ENCODE peak calls at places on chromosomes 5 and 9, in five cellular contexts. P is heart left ventricle, S is fibroblast of pulmonary artery, E is psoas muscle, V is fibroblast of mammary gland. O is an unnamed sample.

GRCh38 chr9:137640862-137641261 is 22.1 kb downstream of the EHMT1 start:
- DNase-seq in E (no peak), P (no peak), V (no peak), S (no peak), O (no peak)

GRCh38 chr9:69444021-69444420 is 119.0 kb downstream of the ENTREP1 start:
- DNase-seq in P (no peak), S (peak; percentile 17), V (peak; percentile 92), E (no peak), O (peak; percentile 90)

GRCh38 chr5:146718628-146719027 is 159.9 kb downstream of the PPP2R2B start:
- DNase-seq in P (no peak), E (no peak), V (no peak), S (no peak), O (no peak)

GRCh38 chr5:756865-757345 is 27.6 kb downstream of the ZDHHC11B start:
- DNase-seq in S (peak; percentile 26), E (no peak), V (no peak), P (peak; percentile 81), O (no peak)

GRCh38 chr5:53262348-53262970 is 152.9 kb upstream of the MOCS2 start:
- DNase-seq in V (peak; percentile 75), E (no peak), S (peak; percentile 81), P (no peak), O (peak; percentile 60)

GRCh38 chr9:86983260-86984255 is 36.3 kb upstream of the GAS1 start:
- DNase-seq in E (peak; percentile 62), S (peak; percentile 99), P (no peak), V (peak; percentile 99), O (peak; percentile 94)

GRCh38 chr5:66174338-66174737 is 30.2 kb downstream of the SREK1 start:
- DNase-seq in P (no peak), V (peak; percentile 53), E (no peak), S (peak; percentile 65), O (peak; percentile 31)

GRCh38 chr5:107469485-107469884 is 201.3 kb downstream of the EFNA5 start:
- DNase-seq in E (no peak), P (no peak), V (peak; percentile 87), S (peak; percentile 98), O (peak; percentile 82)

GRCh38 chr5:176628406-176629228 is 1.7 kb downstream of the SNCB start:
- DNase-seq in P (no peak), E (no peak), V (no peak), S (no peak), O (peak; percentile 29)

GRCh38 chr9:92275541-92275940 is 18.0 kb downstream of the IARS1 start:
- DNase-seq in V (no peak), S (no peak), P (no peak), E (no peak), O (no peak)

GRCh38 chr9:16031971-16032370 is 479.1 kb downstream of the CCDC171 start:
- DNase-seq in E (no peak), P (no peak), S (no peak), V (no peak), O (peak; percentile 15)

GRCh38 chr9:114155967-114156294 is 594 bp downstream of the COL27A1 start:
- DNase-seq in V (no peak), S (no peak), E (no peak), P (no peak), O (no peak)

GRCh38 chr9:75664597-75664996 is 225.9 kb upstream of the PCSK5 start:
- DNase-seq in V (no peak), S (no peak), P (no peak), E (no peak), O (no peak)

GRCh38 chr9:13823021-13823420 is 490.9 kb downstream of the NFIB start:
- DNase-seq in S (peak; percentile 26), P (no peak), E (no peak), V (peak; percentile 49), O (no peak)

GRCh38 chr9:127523312-127523851 is 72.1 kb downstream of the LRSAM1 start:
- DNase-seq in E (no peak), P (no peak), V (peak; percentile 72), S (peak; percentile 66), O (peak; percentile 58)

GRCh38 chr5:77893225-77893860 is 117.2 kb upstream of the TBCA start:
- DNase-seq in S (peak; percentile 96), P (no peak), E (no peak), V (peak; percentile 99), O (peak; percentile 96)

GRCh38 chr9:135075234-135076142 is 12.0 kb upstream of the OLFM1 start:
- DNase-seq in S (no peak), V (peak; percentile 17), P (peak; percentile 69), E (peak; percentile 78), O (peak; percentile 20)

GRCh38 chr5:91438871-91439270 is 55.8 kb upstream of the ARRDC3 start:
- DNase-seq in E (no peak), V (no peak), P (no peak), S (no peak), O (no peak)

GRCh38 chr5:32435416-32435815 is 9.1 kb downstream of the ZFR start:
- DNase-seq in P (no peak), V (no peak), E (no peak), S (no peak), O (no peak)

GRCh38 chr9:92350740-92351133 is 25.0 kb downstream of the CENPP start:
- DNase-seq in E (no peak), P (no peak), S (peak; percentile 6), V (peak; percentile 8), O (no peak)

GRCh38 chr5:55241756-55242155 is 8.3 kb upstream of the CCNO start:
- DNase-seq in V (no peak), P (no peak), E (no peak), S (no peak), O (no peak)

GRCh38 chr9:84893360-84894128 is 224.0 kb downstream of the NTRK2 start:
- DNase-seq in V (no peak), E (no peak), S (no peak), P (no peak), O (no peak)

GRCh38 chr9:2418619-2419018 is 203.0 kb upstream of the VLDLR start:
- DNase-seq in P (no peak), V (peak; percentile 67), S (peak; percentile 91), E (no peak), O (no peak)

GRCh38 chr9:136656795-136657611 is 5.7 kb upstream of the EGFL7 start:
- DNase-seq in V (no peak), E (peak; percentile 60), P (peak; percentile 57), S (no peak), O (no peak)

GRCh38 chr5:52988335-52989024 is 672 bp upstream of the ITGA2 start:
- DNase-seq in V (no peak), P (no peak), S (no peak), E (no peak), O (no peak)

GRCh38 chr5:138784590-138784989 is 31.4 kb downstream of the CTNNA1 start:
- DNase-seq in E (no peak), V (no peak), P (no peak), S (peak; percentile 55), O (peak; percentile 24)

GRCh38 chr9:133945977-133946753 is 46.0 kb downstream of the VAV2 start:
- DNase-seq in V (no peak), S (no peak), P (peak; percentile 20), E (peak; percentile 39), O (no peak)
- TF ChIP-seq CTCF in V (no peak), S (no peak), P (no peak), E (no peak), O (no peak)

GRCh38 chr9:124197177-124198095 is 60.3 kb upstream of the NEK6 start:
- DNase-seq in S (no peak), E (no peak), V (no peak), P (peak; percentile 51), O (no peak)
- TF ChIP-seq CTCF in S (no peak), E (no peak), V (no peak), P (no peak), O (no peak)

GRCh38 chr9:37369671-37370070 is 52.8 kb upstream of the GRHPR start:
- DNase-seq in S (no peak), E (no peak), P (no peak), V (no peak), O (no peak)

GRCh38 chr9:37364136-37364535 is 58.4 kb upstream of the GRHPR start:
- DNase-seq in V (no peak), S (no peak), E (no peak), P (no peak), O (no peak)

GRCh38 chr9:37362430-37362829 is 60.1 kb upstream of the GRHPR start:
- DNase-seq in P (no peak), E (no peak), V (no peak), S (no peak), O (no peak)

GRCh38 chr9:37363124-37363523 is 59.4 kb upstream of the GRHPR start:
- DNase-seq in E (no peak), S (no peak), V (no peak), P (no peak), O (no peak)

DNA sequence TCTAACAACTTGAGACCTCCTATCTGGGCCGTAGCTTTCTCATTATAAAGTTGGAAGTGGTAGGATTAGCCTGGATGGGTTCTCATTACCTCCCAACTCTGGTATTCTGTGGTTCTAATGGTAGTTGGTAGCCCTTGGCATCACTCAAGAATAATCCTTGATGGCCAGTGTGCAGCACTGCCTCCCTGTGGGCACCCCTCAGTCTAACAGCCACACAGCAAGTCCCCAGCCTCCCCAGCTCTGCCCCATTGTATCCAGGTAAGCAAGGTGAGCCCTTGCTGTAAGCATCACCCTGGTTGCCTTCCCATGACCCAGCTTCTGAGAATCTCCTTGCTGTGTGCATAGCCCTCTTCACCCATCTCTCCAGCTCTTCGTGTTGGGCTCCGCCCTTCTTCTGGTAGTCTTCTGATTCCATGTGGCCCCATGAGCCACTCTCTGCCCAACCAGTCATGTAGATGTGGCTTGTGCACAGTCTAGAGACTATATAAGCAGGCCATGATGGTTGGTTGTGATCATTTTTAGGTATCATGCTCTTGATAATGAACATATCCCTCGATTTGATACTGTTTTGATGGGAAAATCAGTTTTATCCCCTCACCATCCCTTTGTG is 57.6 kb upstream of the GRHPR start:
- DNase-seq in P (no peak), E (no peak), V (peak; percentile 7), S (no peak), O (no peak)
- TF ChIP-seq CTCF in P (no peak), E (no peak), V (peak; percentile 24), S (peak; percentile 13), O (peak; percentile 3)

DNA sequence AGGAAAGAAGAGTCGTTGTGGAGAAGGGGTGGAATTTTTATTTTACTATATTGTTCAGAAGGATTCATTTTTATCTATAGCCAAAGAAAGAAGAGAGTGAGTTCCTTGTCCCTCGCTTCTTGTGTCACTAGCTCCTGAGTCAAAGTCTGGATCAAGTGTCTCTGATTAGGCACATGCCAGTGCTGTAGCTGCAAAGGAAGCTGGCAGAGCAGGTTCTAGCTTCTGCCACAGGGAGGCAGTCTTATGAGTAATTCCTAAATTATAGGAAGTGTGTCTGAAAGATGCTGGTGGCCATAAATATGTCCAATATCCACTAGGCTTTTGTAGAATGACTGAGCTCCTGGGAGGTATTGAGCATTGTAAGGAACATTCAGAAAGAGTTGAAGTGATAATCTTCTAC is 84.7 kb downstream of the DOCK2 start:
- DNase-seq in P (no peak), S (no peak), E (no peak), V (no peak), O (no peak)
- TF ChIP-seq CTCF in P (no peak), S (no peak), E (no peak), V (peak; percentile 9), O (no peak)

DNA sequence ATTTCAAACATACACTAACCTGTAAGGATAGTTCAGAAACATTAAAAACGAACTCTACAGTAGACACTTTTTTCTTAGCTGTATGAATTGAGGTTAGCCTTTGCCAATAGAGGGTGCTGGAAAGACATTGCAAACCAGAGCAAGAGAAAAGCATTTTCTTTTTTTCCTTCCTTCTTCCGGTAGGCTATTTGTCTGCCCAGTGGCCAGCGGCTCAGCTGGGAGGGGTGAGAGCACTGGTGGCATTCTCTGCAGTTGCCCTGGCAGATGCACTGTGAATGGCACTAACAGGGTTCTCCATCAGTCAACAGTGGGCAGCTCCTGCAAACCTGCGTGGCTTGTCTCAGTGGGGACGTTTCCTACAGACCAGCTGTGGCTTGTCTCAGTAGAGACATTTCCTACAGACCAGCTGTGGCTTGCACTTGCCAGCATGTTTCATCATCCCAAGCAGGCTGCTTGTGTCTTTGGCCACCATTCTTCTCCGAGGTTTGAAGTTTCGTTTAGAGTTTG is 984.5 kb upstream of the CDH18 start:
- DNase-seq in P (peak; percentile 54), S (peak; percentile 86), V (peak; percentile 5), E (peak; percentile 74), O (no peak)
- TF ChIP-seq CTCF in P (peak; percentile 22), S (peak; percentile 84), V (peak; percentile 1), E (no peak), O (no peak)

O was measured in foreskin fibroblast.